ENCODE peak calls at places on chromosomes 7 and 10, in eight cellular contexts. P is heart right ventricle, N is upper lobe of left lung, J is heart left ventricle, A is PC-3, Z is activated B cell treated with CpG ODN at 0.5 μM for 24 hours, T is ovary, H is BE2C. E is an unnamed sample.

GRCh38 chr7:83852136-83852535 is 203.2 kb upstream of the SEMA3E start:
- DNase-seq in P (no peak), N (no peak), J (no peak), A (peak), Z (no peak), T (no peak), H (no peak), E (no peak)

GRCh38 chr10:69045441-69046300 is 42.2 kb upstream of the SRGN start:
- DNase-seq in P (no peak), N (no peak), J (no peak), A (peak), Z (no peak), T (no peak), H (no peak), E (no peak)

GRCh38 chr10:101512741-101513140 is 75.3 kb downstream of the POLL start:
- DNase-seq in P (no peak), N (no peak), J (no peak), A (peak), Z (no peak), T (no peak), H (no peak), E (no peak)

GRCh38 chr7:132720835-132721234 is 144.6 kb upstream of the PLXNA4 start:
- DNase-seq in P (no peak), N (no peak), J (no peak), A (no peak), Z (no peak), T (no peak), H (no peak), E (no peak)

GRCh38 chr10:101777857-101778145 is 1.9 kb upstream of the FGF8 start:
- DNase-seq in P (no peak), N (no peak), J (no peak), A (peak), Z (no peak), T (no peak), H (no peak), E (no peak)

GRCh38 chr7:51006483-51007235 is 224.0 kb upstream of the GRB10 start:
- DNase-seq in P (no peak), N (no peak), J (no peak), A (no peak), Z (no peak), T (no peak), H (no peak), E (no peak)

GRCh38 chr10:6136215-6137201 is 47.7 kb downstream of the RBM17 start:
- DNase-seq in P (no peak), N (no peak), J (no peak), A (peak), Z (no peak), T (no peak), H (no peak), E (peak)

GRCh38 chr10:99685232-99686041 is 26.1 kb downstream of the ENTPD7 start:
- DNase-seq in P (no peak), N (no peak), J (no peak), A (no peak), Z (no peak), T (no peak), H (no peak), E (no peak)

GRCh38 chr10:69972951-69973350 is 79.7 kb upstream of the MACROH2A2 start:
- DNase-seq in P (no peak), N (no peak), J (no peak), A (no peak), Z (no peak), T (no peak), H (no peak), E (no peak)

GRCh38 chr10:51459476-51459875 is 239.9 kb downstream of the CSTF2T start:
- DNase-seq in P (no peak), N (no peak), J (no peak), A (no peak), Z (no peak), T (no peak), H (no peak), E (no peak)

GRCh38 chr10:48390933-48391845 is 84.7 kb downstream of the MAPK8 start:
- DNase-seq in P (no peak), N (no peak), J (no peak), A (peak), Z (no peak), T (no peak), H (no peak), E (no peak)

GRCh38 chr10:108782411-108782810 is 1140.9 kb downstream of the XPNPEP1 start:
- DNase-seq in P (no peak), N (no peak), J (no peak), A (no peak), Z (no peak), T (no peak), H (no peak), E (no peak)

GRCh38 chr7:25037325-25037724 is 57.3 kb upstream of the OSBPL3 start:
- DNase-seq in P (peak), N (no peak), J (no peak), A (no peak), Z (no peak), T (no peak), H (no peak), E (no peak)

GRCh38 chr10:72218756-72219155 is 2.7 kb upstream of the ASCC1 start:
- DNase-seq in P (no peak), N (no peak), J (no peak), A (no peak), Z (no peak), T (no peak), H (no peak), E (no peak)

GRCh38 chr10:124106241-124106905 is 13.0 kb upstream of the CHST15 start:
- DNase-seq in P (peak), N (no peak), J (no peak), A (peak), Z (no peak), T (peak), H (no peak), E (peak)

GRCh38 chr7:82616059-82616723 is 172.6 kb upstream of the CACNA2D1 start:
- DNase-seq in P (no peak), N (no peak), J (no peak), A (no peak), Z (no peak), T (no peak), H (no peak), E (no peak)

GRCh38 chr7:74275401-74275881 is 13.8 kb upstream of the CLIP2 start:
- DNase-seq in P (no peak), N (peak), J (no peak), A (no peak), Z (peak), T (no peak), H (peak), E (no peak)

GRCh38 chr7:74272305-74273038 is 16.7 kb upstream of the CLIP2 start:
- DNase-seq in P (peak), N (no peak), J (peak), A (peak), Z (peak), T (peak), H (peak), E (no peak)

GRCh38 chr7:74269757-74270277 is 15.6 kb upstream of the RFC2 start:
- DNase-seq in P (peak), N (no peak), J (peak), A (peak), Z (peak), T (peak), H (peak), E (peak)

GRCh38 chr7:74267756-74268565 is 13.8 kb upstream of the RFC2 start:
- DNase-seq in P (no peak), N (no peak), J (no peak), A (no peak), Z (no peak), T (no peak), H (no peak), E (no peak)

DNA sequence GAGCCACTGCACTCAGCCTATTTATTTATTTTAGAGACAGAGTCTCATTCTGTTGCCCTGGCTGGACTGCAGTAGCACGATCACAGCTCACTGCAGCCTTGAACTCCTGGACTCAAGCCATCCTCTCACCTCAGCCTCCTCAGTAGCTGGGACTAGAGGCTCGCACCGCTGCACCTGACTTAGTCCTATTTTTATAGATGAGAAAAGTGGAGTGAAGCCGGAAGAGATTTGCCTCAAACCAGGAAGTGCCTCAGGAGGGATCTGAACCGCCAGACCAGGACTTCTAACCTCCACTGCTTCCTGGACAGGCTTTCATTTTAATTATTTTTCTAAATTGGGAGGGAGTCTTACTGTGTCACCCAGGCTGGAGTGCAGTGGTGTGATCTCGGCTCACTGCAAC is 17.5 kb upstream of the CLIP2 start:
- DNase-seq in P (no peak), N (no peak), J (no peak), A (no peak), Z (no peak), T (no peak), H (no peak), E (no peak)
- TF ChIP-seq CTCF in P (no peak), N (no peak), J (no peak), A (no peak), Z (no peak), T (no peak), H (no peak), E (no peak)

DNA sequence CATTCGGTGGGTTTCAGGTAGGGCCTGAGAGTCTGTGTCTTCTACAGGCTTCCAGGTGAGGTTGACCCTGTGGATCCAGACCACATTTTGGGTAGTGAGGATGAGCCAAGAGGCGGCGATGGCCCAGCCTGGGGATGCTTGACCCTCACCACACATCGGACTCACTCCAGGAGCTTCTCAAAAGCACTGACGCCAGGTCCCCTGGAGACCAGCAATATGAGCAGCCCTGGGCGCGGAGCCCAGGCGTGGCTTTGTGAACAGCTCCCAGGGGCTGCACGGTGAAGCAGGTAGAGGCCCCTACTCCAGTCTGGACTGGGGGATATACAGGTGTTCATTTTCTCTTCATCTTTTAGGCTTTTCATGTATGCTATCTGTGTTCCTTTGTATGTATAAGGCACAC is 139.7 kb upstream of the PCBD1 start:
- DNase-seq in P (no peak), N (no peak), J (no peak), A (no peak), Z (no peak), T (no peak), H (no peak), E (no peak)
- TF ChIP-seq CTCF in P (no peak), N (no peak), J (no peak), A (no peak), Z (no peak), T (no peak), H (no peak), E (no peak)

GRCh38 chr7:26291699-26292538 is at the start of gene SNX10:
- DNase-seq in P (peak), N (peak), J (peak), A (peak), Z (peak), T (no peak), H (no peak), E (peak)
- TF ChIP-seq CTCF in P (no peak), N (no peak), J (no peak), A (peak), Z (no peak), T (no peak), H (no peak), E (peak)

DNA sequence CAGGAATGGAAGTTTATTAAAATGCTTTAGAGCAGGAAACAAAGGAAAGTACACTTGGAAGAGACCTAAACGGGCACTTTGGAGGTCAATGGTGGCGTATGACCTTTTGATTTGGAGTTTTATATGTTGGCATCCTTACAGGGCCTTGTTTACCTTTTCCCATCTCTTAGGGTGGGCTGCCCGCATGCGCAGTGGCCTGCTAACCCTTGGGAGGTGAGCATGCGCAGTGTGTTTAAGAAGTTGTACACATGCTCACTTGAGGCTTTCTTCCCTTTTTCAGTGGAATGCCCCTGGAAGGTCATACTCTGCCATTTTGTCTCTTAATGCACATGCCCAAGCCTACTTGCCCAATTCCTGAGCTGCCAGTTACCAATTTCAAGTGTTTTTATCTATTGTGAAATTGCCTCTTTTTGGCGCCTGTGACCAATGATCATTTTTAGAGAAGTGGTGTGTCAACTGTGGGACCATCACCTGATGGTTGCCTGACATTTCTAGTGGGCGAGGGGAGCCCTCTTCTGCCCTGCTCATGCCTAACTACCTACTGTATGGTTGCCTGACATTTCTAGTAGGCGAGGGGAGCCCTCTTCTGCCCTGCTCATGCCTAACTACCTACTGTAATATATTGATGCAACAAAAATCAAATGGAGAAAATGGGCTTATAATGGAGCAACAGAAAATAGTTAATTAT is 138.0 kb downstream of the PPP1R9A start:
- DNase-seq in P (no peak), N (peak), J (no peak), A (peak), Z (no peak), T (no peak), H (peak), E (no peak)
- TF ChIP-seq CTCF in P (no peak), N (no peak), J (no peak), A (peak), Z (no peak), T (no peak), H (peak), E (no peak)

E was measured in Peyer's patch.